ENCODE peak calls at places on chromosomes 12 and 14, in five cellular contexts. V is stimulated activated effector memory CD8-positive, alpha-beta T cell treated with anti-CD3 and anti-CD28 coated beads, Interleukin-12 subunit alpha, Interleukin-12 subunit beta, amount 100 ng/mL, for 72 hours; K is astrocyte; Z is stimulated activated CD8-positive, alpha-beta memory T cell treated with anti-CD3 and anti-CD28 coated beads, Interleukin-15, amount 100 ng/mL, for 24 hours; U is stimulated activated CD4-positive, alpha-beta T cell treated with anti-CD3 and anti-CD28 coated beads, Interleukin-12 subunit alpha, Interleukin-12 subunit beta, amount 100 ng/mL, for 4 hours. L is an unnamed sample.

GRCh38 chr12:2248901-2249381 is 196.2 kb downstream of the CACNA1C start:
- DNase-seq in V (no peak), K (no peak), Z (no peak), U (no peak), L (no peak)

GRCh38 chr12:114678718-114679117 is 5.3 kb downstream of the TBX3 start:
- DNase-seq in V (no peak), K (no peak), Z (no peak), U (no peak), L (no peak)

GRCh38 chr14:55518391-55518790 is 61.6 kb upstream of the KTN1 start:
- DNase-seq in V (no peak), K (no peak), Z (no peak), U (no peak), L (no peak)

GRCh38 chr12:92068441-92068840 is 77.2 kb downstream of the BTG1 start:
- DNase-seq in V (no peak), K (no peak), Z (no peak), U (no peak), L (no peak)

GRCh38 chr14:70027785-70028428 is 148.7 kb downstream of the SMOC1 start:
- DNase-seq in V (peak; percentile 60), K (no peak), Z (peak; percentile 55), U (peak; percentile 65), L (peak; percentile 86)

GRCh38 chr12:115101518-115101917 is 417.5 kb upstream of the TBX3 start:
- DNase-seq in V (no peak), K (no peak), Z (no peak), U (no peak), L (no peak)

GRCh38 chr12:46065412-46066166 is 75.2 kb upstream of the SCAF11 start:
- DNase-seq in V (no peak), K (no peak), Z (no peak), U (no peak), L (no peak)

GRCh38 chr12:64890873-64891468 is 66.5 kb downstream of the TBC1D30 start:
- DNase-seq in V (no peak), K (peak; percentile 32), Z (no peak), U (no peak), L (no peak)

GRCh38 chr12:129700036-129700435 is 203.8 kb downstream of the TMEM132D start:
- DNase-seq in V (no peak), K (no peak), Z (no peak), U (no peak), L (no peak)

GRCh38 chr14:23140389-23140788 is 21.3 kb upstream of the CEBPE start:
- DNase-seq in V (no peak), K (no peak), Z (no peak), U (no peak), L (no peak)

L was measured in type B pancreatic cell.